ENCODE peak calls at places on chromosomes 6 and 20, in nine cellular contexts. G, C, N, F, K, Z, S, W and J are unnamed samples.

GRCh38 chr20:58893355-58894151 is 41.0 kb downstream of the GNAS start:
- DNase-seq in G (no peak), C (no peak), N (no peak), F (no peak), K (no peak), Z (no peak), S (no peak), W (peak; percentile 62), J (no peak)

GRCh38 chr6:113065606-113066005 is 718.5 kb downstream of the RFPL4B start:
- DNase-seq in G (no peak), C (no peak), N (no peak), F (no peak), K (no peak), Z (peak; percentile 52), S (no peak), W (peak; percentile 37), J (no peak)

GRCh38 chr6:83303426-83303825 is 110.3 kb downstream of the RWDD2A start:
- DNase-seq in G (no peak), C (no peak), N (no peak), F (no peak), K (no peak), Z (no peak), S (no peak), W (no peak), J (no peak)

GRCh38 chr6:168623736-168624135 is 182.8 kb downstream of the SMOC2 start:
- DNase-seq in G (no peak), C (no peak), N (no peak), F (peak; percentile 38), K (no peak), Z (no peak), S (no peak), W (no peak), J (no peak)

GRCh38 chr6:39934060-39934757 is at the start of gene MOCS1:
- DNase-seq in G (peak; percentile 88), C (no peak), N (peak; percentile 86), F (peak; percentile 90), K (no peak), Z (peak; percentile 75), S (peak; percentile 91), W (peak; percentile 74), J (peak; percentile 77)

GRCh38 chr20:2599265-2600060 is 53.0 kb upstream of the NOP56 start:
- DNase-seq in G (peak; percentile 59), C (no peak), N (no peak), F (peak; percentile 50), K (no peak), Z (no peak), S (no peak), W (no peak), J (no peak)

GRCh38 chr20:48339147-48339985 is 488.4 kb downstream of the PREX1 start:
- DNase-seq in G (no peak), C (peak; percentile 47), N (peak; percentile 69), F (no peak), K (no peak), Z (peak; percentile 71), S (no peak), W (peak; percentile 22), J (no peak)

GRCh38 chr6:20875369-20875963 is 341.2 kb downstream of the CDKAL1 start:
- DNase-seq in G (no peak), C (peak; percentile 24), N (peak; percentile 35), F (no peak), K (peak; percentile 35), Z (peak; percentile 74), S (no peak), W (peak; percentile 51), J (no peak)

DNA sequence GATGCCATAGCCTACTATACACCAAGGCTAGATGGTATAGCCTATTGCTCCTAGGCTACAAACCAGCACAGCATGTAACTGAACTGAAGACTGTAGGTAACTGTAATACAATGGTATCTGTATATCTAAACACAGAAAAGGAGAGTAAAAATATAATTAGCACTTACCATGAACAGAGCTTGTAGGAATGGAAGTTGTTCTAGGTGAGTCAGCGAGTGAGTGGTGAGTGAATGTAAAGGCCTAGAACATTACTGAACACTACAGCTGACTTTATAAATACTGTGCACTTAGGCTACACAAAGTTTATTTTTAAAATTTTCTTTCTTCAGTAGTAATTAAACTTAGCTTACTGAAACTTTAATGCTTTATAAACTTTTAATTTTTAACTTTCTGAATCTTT is 129.5 kb downstream of the BTBD9 start:
- DNase-seq in G (no peak), C (no peak), N (no peak), F (no peak), K (no peak), Z (peak; percentile 32), S (no peak), W (no peak), J (no peak)
- H3K27ac ChIP-seq in G (no peak overlapping the region), C (peak overlapping the region; percentile 66), N (no peak overlapping the region), F (no peak overlapping the region), K (no peak overlapping the region), Z (peak overlapping the region; percentile 39), S (no peak overlapping the region), W (peak overlapping the region; percentile 83), J (peak overlapping the region; percentile 93)

GRCh38 chr6:3406362-3406809 is 50.5 kb downstream of the SLC22A23 start:
- DNase-seq in G (no peak), C (no peak), N (no peak), F (no peak), K (no peak), Z (no peak), S (no peak), W (no peak), J (no peak)

GRCh38 chr6:3405679-3406078 is 51.2 kb downstream of the SLC22A23 start:
- DNase-seq in G (no peak), C (no peak), N (no peak), F (no peak), K (no peak), Z (peak; percentile 67), S (no peak), W (peak; percentile 13), J (no peak)

GRCh38 chr6:3407840-3408239 is 49.0 kb downstream of the SLC22A23 start:
- DNase-seq in G (no peak), C (no peak), N (no peak), F (no peak), K (no peak), Z (no peak), S (no peak), W (no peak), J (no peak)

GRCh38 chr6:3408665-3409064 is 48.2 kb downstream of the SLC22A23 start:
- DNase-seq in G (no peak), C (no peak), N (no peak), F (no peak), K (no peak), Z (no peak), S (no peak), W (no peak), J (no peak)

GRCh38 chr6:3406928-3407809 is 49.7 kb downstream of the SLC22A23 start:
- DNase-seq in G (no peak), C (no peak), N (no peak), F (no peak), K (no peak), Z (no peak), S (no peak), W (no peak), J (no peak)
- H3K4me1 ChIP-seq in G (peaks cover 16% of the 10 kb centered on the region), C (peaks cover 42% of the 10 kb centered on the region), N (peaks cover 9% of the 10 kb centered on the region), F (peaks cover 15% of the 10 kb centered on the region), K (no peaks in the 10 kb centered on the region), Z (no peaks in the 10 kb centered on the region), S (peaks cover 4% of the 10 kb centered on the region), W (peaks cover 13% of the 10 kb centered on the region), J (peaks cover 11% of the 10 kb centered on the region)

GRCh38 chr6:26202201-26202611 is 115.0 kb downstream of the HFE start:
- DNase-seq in G (no peak), C (no peak), N (no peak), F (no peak), K (no peak), Z (no peak), S (no peak), W (no peak), J (no peak)

GRCh38 chr6:26202811-26203583 is 115.8 kb downstream of the HFE start:
- DNase-seq in G (no peak), C (no peak), N (no peak), F (no peak), K (no peak), Z (no peak), S (no peak), W (no peak), J (no peak)

GRCh38 chr6:26205161-26205624 is 118.0 kb downstream of the HFE start:
- DNase-seq in G (peak; percentile 79), C (peak; percentile 64), N (peak; percentile 90), F (peak; percentile 67), K (peak; percentile 69), Z (peak; percentile 92), S (peak; percentile 77), W (peak; percentile 91), J (peak; percentile 90)

GRCh38 chr6:26205625-26206574 is 118.7 kb downstream of the HFE start:
- DNase-seq in G (no peak), C (peak; percentile 32), N (no peak), F (no peak), K (no peak), Z (peak; percentile 74), S (no peak), W (peak; percentile 93), J (peak; percentile 96)

DNA sequence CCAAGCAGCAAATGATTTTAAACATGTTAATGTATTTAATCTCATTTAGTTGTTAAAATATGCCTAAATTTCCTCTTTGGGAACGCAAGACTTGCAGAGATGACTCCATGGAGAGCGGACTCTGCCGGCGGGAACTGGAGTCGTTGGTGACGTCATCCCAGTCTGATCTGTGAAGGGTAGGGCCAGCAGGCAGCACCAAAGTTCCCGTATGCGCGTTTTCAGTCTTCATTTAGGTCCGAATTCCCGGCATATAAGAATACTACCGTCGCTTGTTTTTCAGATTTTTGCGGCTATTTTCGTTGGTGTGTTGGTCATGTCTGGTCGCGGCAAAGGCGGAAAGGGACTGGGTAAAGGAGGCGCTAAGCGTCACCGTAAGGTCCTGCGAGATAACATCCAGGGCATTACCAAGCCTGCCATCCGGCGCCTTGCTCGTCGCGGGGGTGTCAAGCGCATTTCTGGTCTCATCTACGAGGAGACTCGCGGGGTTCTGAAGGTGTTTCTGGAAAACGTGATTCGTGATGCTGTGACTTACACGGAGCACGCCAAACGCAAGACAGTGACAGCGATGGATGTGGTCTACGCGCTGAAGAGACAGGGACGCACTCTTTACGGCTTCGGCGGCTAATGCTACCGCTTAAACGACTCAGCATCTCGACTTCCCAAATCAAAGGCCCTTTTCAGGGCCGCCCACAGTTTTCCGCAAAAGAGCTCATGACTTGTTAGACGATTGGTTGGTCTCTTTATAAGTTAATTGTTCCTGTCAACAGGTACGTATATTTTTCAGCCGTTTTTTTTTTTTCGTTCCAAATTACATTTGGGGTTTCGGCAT is 117.3 kb downstream of the HFE start:
- DNase-seq in G (peak; percentile 97), C (peak; percentile 91), N (peak; percentile 91), F (peak; percentile 97), K (peak; percentile 98), Z (peak; percentile 100), S (peak; percentile 78), W (peak; percentile 99), J (peak; percentile 98)
- H3K27ac ChIP-seq in G (peak overlapping the region; percentile 99), C (peak overlapping the region; percentile 91), N (peak overlapping the region; percentile 94), F (peak overlapping the region; percentile 92), K (peak overlapping the region; percentile 93), Z (peak overlapping the region; percentile 99), S (peak overlapping the region; percentile 92), W (peak overlapping the region; percentile 94), J (peak overlapping the region; percentile 99)

DNA sequence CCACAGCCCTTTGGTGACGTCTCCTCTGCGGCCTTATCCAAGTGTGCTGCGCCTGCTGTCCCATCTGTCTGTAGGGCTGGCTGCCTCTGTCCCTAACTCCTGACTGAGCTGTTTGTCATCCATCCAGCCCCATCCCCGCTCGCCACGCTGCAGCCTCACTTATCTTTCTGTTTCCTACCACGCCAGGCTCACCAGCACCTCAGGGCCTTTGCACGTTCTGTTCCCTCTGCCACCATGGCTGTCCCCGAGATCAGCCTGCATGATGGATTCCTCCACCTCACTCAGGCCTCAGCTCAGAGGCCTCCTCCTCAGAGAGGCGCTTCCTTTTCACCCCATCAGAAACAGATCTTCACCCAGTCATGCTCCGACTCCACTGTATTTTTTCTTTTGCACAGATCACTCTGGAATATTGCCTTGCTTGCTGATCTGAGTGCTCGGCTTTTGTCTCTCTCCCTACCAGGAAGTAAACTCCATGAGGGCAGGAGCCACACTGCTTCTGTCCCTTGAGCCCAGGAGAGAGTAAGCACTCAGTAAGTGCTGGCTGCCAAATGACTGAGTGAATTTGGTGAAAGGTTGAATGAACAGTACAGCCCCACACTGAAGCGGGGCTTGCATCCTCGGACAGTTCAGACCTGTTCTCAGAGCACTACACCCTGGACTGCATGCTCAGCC is 34.5 kb downstream of the BPIFB1 start:
- DNase-seq in G (no peak), C (no peak), N (no peak), F (no peak), K (no peak), Z (no peak), S (no peak), W (no peak), J (no peak)
- H3K4me1 ChIP-seq in G (no peaks in the 10 kb centered on the region), C (no peaks in the 10 kb centered on the region), N (no peaks in the 10 kb centered on the region), F (no peaks in the 10 kb centered on the region), K (no peaks in the 10 kb centered on the region), Z (no peaks in the 10 kb centered on the region), S (no peaks in the 10 kb centered on the region), W (no peaks in the 10 kb centered on the region), J (no peaks in the 10 kb centered on the region)